ENCODE peak calls at places on chromosomes 4 and X, in eight cellular contexts. One of them, this sample, is unnamed.

GRCh38 chrX:18674417-18674787 is 2.5 kb upstream of the RS1 start:
- DNase-seq in hepatocyte: peak
- DNase-seq in adipocyte: no peak
- DNase-seq in K562: peak
- DNase-seq in CD8-positive, alpha-beta memory T cell: peak
- DNase-seq in bronchial epithelial cell: no peak
- DNase-seq in OCI-LY7: no peak
- DNase-seq in Karpas-422: no peak
- DNase-seq in this sample: no peak

GRCh38 chr4:40848981-40849380 is 99.2 kb downstream of the NSUN7 start:
- DNase-seq in bronchial epithelial cell: no peak
- DNase-seq in CD8-positive, alpha-beta memory T cell: no peak
- DNase-seq in K562: no peak
- DNase-seq in OCI-LY7: no peak
- DNase-seq in Karpas-422: no peak
- DNase-seq in adipocyte: peak
- DNase-seq in hepatocyte: no peak
- DNase-seq in this sample: peak

GRCh38 chr4:8305851-8306361 is 36.4 kb downstream of the HTRA3 start:
- DNase-seq in K562: no peak
- DNase-seq in CD8-positive, alpha-beta memory T cell: no peak
- DNase-seq in adipocyte: no peak
- DNase-seq in hepatocyte: no peak
- DNase-seq in bronchial epithelial cell: no peak
- DNase-seq in OCI-LY7: no peak
- DNase-seq in Karpas-422: no peak
- DNase-seq in this sample: no peak

GRCh38 chr4:48813984-48814383 is 16.9 kb upstream of the OCIAD1 start:
- DNase-seq in adipocyte: no peak
- DNase-seq in Karpas-422: peak
- DNase-seq in hepatocyte: no peak
- DNase-seq in bronchial epithelial cell: no peak
- DNase-seq in OCI-LY7: peak
- DNase-seq in K562: no peak
- DNase-seq in CD8-positive, alpha-beta memory T cell: no peak
- DNase-seq in this sample: no peak

GRCh38 chr4:64784125-64784524 is 374.9 kb upstream of the TECRL start:
- DNase-seq in bronchial epithelial cell: peak
- DNase-seq in OCI-LY7: no peak
- DNase-seq in CD8-positive, alpha-beta memory T cell: no peak
- DNase-seq in adipocyte: peak
- DNase-seq in Karpas-422: no peak
- DNase-seq in K562: no peak
- DNase-seq in hepatocyte: no peak
- DNase-seq in this sample: peak

GRCh38 chrX:2483398-2483797 is 17.4 kb downstream of the DHRSX start:
- DNase-seq in adipocyte: no peak
- DNase-seq in Karpas-422: no peak
- DNase-seq in K562: no peak
- DNase-seq in OCI-LY7: no peak
- DNase-seq in hepatocyte: no peak
- DNase-seq in CD8-positive, alpha-beta memory T cell: no peak
- DNase-seq in bronchial epithelial cell: no peak
- DNase-seq in this sample: no peak

GRCh38 chr4:100591156-100591876 is 73.5 kb upstream of the EMCN start:
- DNase-seq in OCI-LY7: no peak
- DNase-seq in CD8-positive, alpha-beta memory T cell: no peak
- DNase-seq in Karpas-422: no peak
- DNase-seq in adipocyte: no peak
- DNase-seq in bronchial epithelial cell: no peak
- DNase-seq in hepatocyte: no peak
- DNase-seq in K562: no peak
- DNase-seq in this sample: no peak

GRCh38 chr4:137370206-137370633 is 162.1 kb downstream of the PCDH18 start:
- DNase-seq in Karpas-422: no peak
- DNase-seq in OCI-LY7: no peak
- DNase-seq in bronchial epithelial cell: peak
- DNase-seq in CD8-positive, alpha-beta memory T cell: no peak
- DNase-seq in K562: no peak
- DNase-seq in adipocyte: peak
- DNase-seq in hepatocyte: peak
- DNase-seq in this sample: peak

GRCh38 chr4:183909187-183909586 is 4.1 kb downstream of the STOX2 start:
- DNase-seq in Karpas-422: no peak
- DNase-seq in hepatocyte: no peak
- DNase-seq in CD8-positive, alpha-beta memory T cell: no peak
- DNase-seq in OCI-LY7: no peak
- DNase-seq in K562: no peak
- DNase-seq in bronchial epithelial cell: no peak
- DNase-seq in adipocyte: no peak
- DNase-seq in this sample: no peak

GRCh38 chrX:585115-585808 is 45.3 kb upstream of the SHOX start:
- DNase-seq in hepatocyte: no peak
- DNase-seq in adipocyte: no peak
- DNase-seq in OCI-LY7: no peak
- DNase-seq in CD8-positive, alpha-beta memory T cell: no peak
- DNase-seq in Karpas-422: no peak
- DNase-seq in K562: no peak
- DNase-seq in bronchial epithelial cell: no peak
- DNase-seq in this sample: no peak

GRCh38 chr4:159227984-159228383 is 125.1 kb downstream of the RAPGEF2 start:
- DNase-seq in adipocyte: peak
- DNase-seq in bronchial epithelial cell: peak
- DNase-seq in OCI-LY7: no peak
- DNase-seq in hepatocyte: peak
- DNase-seq in Karpas-422: no peak
- DNase-seq in CD8-positive, alpha-beta memory T cell: no peak
- DNase-seq in K562: no peak
- DNase-seq in this sample: peak

GRCh38 chr4:103075435-103075893 is 1.1 kb downstream of the SLC9B2 start:
- DNase-seq in hepatocyte: peak
- DNase-seq in Karpas-422: peak
- DNase-seq in K562: no peak
- DNase-seq in adipocyte: peak
- DNase-seq in bronchial epithelial cell: no peak
- DNase-seq in OCI-LY7: no peak
- DNase-seq in CD8-positive, alpha-beta memory T cell: no peak
- DNase-seq in this sample: peak

GRCh38 chrX:10457092-10457491 is 163.3 kb downstream of the MID1 start:
- DNase-seq in CD8-positive, alpha-beta memory T cell: no peak
- DNase-seq in K562: no peak
- DNase-seq in adipocyte: peak
- DNase-seq in bronchial epithelial cell: peak
- DNase-seq in OCI-LY7: no peak
- DNase-seq in Karpas-422: no peak
- DNase-seq in hepatocyte: no peak
- DNase-seq in this sample: peak

GRCh38 chrX:152632445-152633097 is 5.1 kb upstream of the GABRQ start:
- DNase-seq in CD8-positive, alpha-beta memory T cell: peak
- DNase-seq in bronchial epithelial cell: peak
- DNase-seq in Karpas-422: peak
- DNase-seq in OCI-LY7: peak
- DNase-seq in K562: peak
- DNase-seq in adipocyte: peak
- DNase-seq in hepatocyte: peak
- DNase-seq in this sample: peak

GRCh38 chr4:48902266-48902665 is 4.3 kb downstream of the OCIAD2 start:
- DNase-seq in OCI-LY7: no peak
- DNase-seq in K562: no peak
- DNase-seq in Karpas-422: peak
- DNase-seq in hepatocyte: no peak
- DNase-seq in adipocyte: peak
- DNase-seq in bronchial epithelial cell: peak
- DNase-seq in CD8-positive, alpha-beta memory T cell: no peak
- DNase-seq in this sample: no peak

GRCh38 chrX:8738588-8739189 is 6.8 kb upstream of the ANOS1 start:
- DNase-seq in Karpas-422: peak
- DNase-seq in hepatocyte: peak
- DNase-seq in adipocyte: peak
- DNase-seq in OCI-LY7: peak
- DNase-seq in bronchial epithelial cell: no peak
- DNase-seq in CD8-positive, alpha-beta memory T cell: no peak
- DNase-seq in K562: peak
- DNase-seq in this sample: peak

GRCh38 chr4:159541143-159541542 is 438.3 kb downstream of the RAPGEF2 start:
- DNase-seq in CD8-positive, alpha-beta memory T cell: no peak
- DNase-seq in K562: no peak
- DNase-seq in adipocyte: no peak
- DNase-seq in OCI-LY7: no peak
- DNase-seq in hepatocyte: no peak
- DNase-seq in Karpas-422: no peak
- DNase-seq in bronchial epithelial cell: no peak
- DNase-seq in this sample: no peak

GRCh38 chr4:35918491-35918977 is 325.8 kb downstream of the ARAP2 start:
- DNase-seq in adipocyte: no peak
- DNase-seq in CD8-positive, alpha-beta memory T cell: no peak
- DNase-seq in hepatocyte: no peak
- DNase-seq in Karpas-422: no peak
- DNase-seq in OCI-LY7: no peak
- DNase-seq in K562: no peak
- DNase-seq in bronchial epithelial cell: no peak
- DNase-seq in this sample: no peak

GRCh38 chr4:47612116-47613023 is 127.3 kb downstream of the ATP10D start:
- DNase-seq in Karpas-422: no peak
- DNase-seq in hepatocyte: no peak
- DNase-seq in bronchial epithelial cell: no peak
- DNase-seq in K562: no peak
- DNase-seq in OCI-LY7: no peak
- DNase-seq in adipocyte: no peak
- DNase-seq in CD8-positive, alpha-beta memory T cell: no peak
- DNase-seq in this sample: peak

DNA sequence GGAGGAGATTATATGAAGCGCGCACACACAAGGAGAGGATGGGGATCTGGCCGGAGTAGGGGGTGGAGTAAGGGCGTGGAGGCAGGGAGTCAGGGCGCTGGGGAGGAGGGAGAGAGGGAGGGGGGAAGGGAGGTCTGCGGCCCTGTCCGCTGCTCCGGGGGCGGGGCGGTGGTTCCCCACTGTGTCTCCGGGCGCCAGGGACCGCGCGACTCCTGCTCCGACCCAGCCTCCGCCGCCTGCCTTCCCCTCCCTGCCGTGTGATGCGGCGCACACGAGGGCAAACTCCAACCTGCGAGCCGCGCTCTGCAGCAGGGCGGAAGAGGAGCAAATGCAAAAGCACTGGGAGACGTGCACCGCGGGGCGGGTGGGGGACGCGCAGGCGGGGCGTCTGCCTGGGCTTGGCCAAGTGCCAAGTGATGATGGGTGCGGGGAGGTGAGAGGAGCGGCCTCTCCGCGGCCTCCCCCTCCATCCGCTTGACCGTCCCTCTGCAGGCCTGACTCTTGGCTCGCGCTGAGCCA is at the start of gene DCHS2:
- DNase-seq in OCI-LY7: no peak
- DNase-seq in K562: peak
- DNase-seq in Karpas-422: no peak
- DNase-seq in adipocyte: peak
- DNase-seq in bronchial epithelial cell: no peak
- DNase-seq in hepatocyte: peak
- DNase-seq in CD8-positive, alpha-beta memory T cell: no peak
- DNase-seq in this sample: no peak
- H3K4me3 ChIP-seq in OCI-LY7: no peak
- H3K4me3 ChIP-seq in K562: peak
- H3K4me3 ChIP-seq in Karpas-422: no peak
- H3K4me3 ChIP-seq in adipocyte: peak
- H3K4me3 ChIP-seq in bronchial epithelial cell: peak
- H3K4me3 ChIP-seq in hepatocyte: peak
- H3K4me3 ChIP-seq in CD8-positive, alpha-beta memory T cell: no peak
- H3K4me3 ChIP-seq in this sample: no peak

DNA sequence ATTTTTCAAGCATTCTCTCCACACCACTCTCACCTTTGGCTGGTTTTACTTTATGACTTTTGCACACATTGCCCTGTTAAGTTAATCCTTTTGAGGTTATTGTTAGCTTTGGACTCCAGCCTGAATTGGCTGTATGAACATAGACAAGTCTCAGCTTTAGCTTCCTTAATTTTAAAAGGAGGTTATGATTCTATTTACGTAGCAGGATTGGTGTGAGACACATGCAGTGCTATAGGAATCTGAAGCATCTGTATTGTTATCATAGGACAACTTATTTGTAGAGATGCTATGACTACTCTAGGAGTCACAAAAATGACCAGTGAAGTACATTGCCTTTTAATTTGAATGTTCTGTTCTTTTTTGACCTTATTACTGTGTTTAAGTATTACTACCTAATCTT is 15.7 kb downstream of the PGAM4 start:
- DNase-seq in bronchial epithelial cell: peak
- DNase-seq in CD8-positive, alpha-beta memory T cell: no peak
- DNase-seq in OCI-LY7: no peak
- DNase-seq in hepatocyte: no peak
- DNase-seq in K562: no peak
- DNase-seq in adipocyte: peak
- DNase-seq in Karpas-422: no peak
- DNase-seq in this sample: no peak
- H3K4me3 ChIP-seq in bronchial epithelial cell: no peak
- H3K4me3 ChIP-seq in CD8-positive, alpha-beta memory T cell: no peak
- H3K4me3 ChIP-seq in OCI-LY7: no peak
- H3K4me3 ChIP-seq in hepatocyte: no peak
- H3K4me3 ChIP-seq in K562: no peak
- H3K4me3 ChIP-seq in adipocyte: no peak
- H3K4me3 ChIP-seq in Karpas-422: no peak
- H3K4me3 ChIP-seq in this sample: no peak

DNA sequence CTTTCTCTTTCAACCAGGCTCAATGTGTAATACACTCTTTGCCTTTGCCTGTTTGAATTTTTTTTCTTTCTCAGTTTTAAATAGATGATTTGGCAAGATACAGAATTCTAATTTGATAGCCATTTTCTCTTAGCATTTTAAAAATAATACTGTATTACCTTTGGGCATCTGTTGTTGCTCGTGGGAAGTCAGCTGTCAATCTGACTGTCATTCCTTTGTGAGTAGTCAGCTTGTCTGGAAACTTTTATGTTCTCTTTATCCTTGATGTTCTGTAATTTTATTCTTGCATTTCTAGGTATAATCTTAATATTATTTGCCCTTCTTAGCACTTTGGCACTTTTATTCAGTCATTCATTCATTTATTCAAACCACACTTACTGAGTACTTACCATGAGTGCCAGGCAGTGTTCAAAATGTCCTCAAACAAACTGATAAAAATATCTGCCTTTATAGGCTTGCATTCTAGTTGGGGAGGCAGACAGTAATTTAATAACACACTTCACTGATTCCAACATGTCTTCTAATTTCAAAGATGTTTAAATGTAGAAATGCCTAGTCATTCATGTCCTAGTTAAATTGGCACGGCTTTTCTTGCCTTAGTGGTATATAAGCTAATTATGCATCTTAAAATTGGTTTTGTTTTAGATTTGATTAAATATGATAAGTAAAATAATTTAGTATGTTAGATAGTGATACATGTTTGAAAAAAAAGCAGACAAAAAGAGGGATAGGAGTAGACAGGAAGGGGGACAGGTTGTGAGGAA is 3.8 kb downstream of the USP38 start:
- DNase-seq in bronchial epithelial cell: peak
- DNase-seq in CD8-positive, alpha-beta memory T cell: no peak
- DNase-seq in OCI-LY7: no peak
- DNase-seq in K562: no peak
- DNase-seq in Karpas-422: no peak
- DNase-seq in hepatocyte: no peak
- DNase-seq in adipocyte: peak
- DNase-seq in this sample: no peak
- H3K4me3 ChIP-seq in bronchial epithelial cell: no peak
- H3K4me3 ChIP-seq in CD8-positive, alpha-beta memory T cell: peak
- H3K4me3 ChIP-seq in OCI-LY7: peak
- H3K4me3 ChIP-seq in K562: peak
- H3K4me3 ChIP-seq in Karpas-422: peak
- H3K4me3 ChIP-seq in hepatocyte: peak
- H3K4me3 ChIP-seq in adipocyte: peak
- H3K4me3 ChIP-seq in this sample: peak

GRCh38 chr4:25089058-25089763 is 58.5 kb upstream of the LGI2 start:
- DNase-seq in adipocyte: no peak
- DNase-seq in OCI-LY7: no peak
- DNase-seq in bronchial epithelial cell: no peak
- DNase-seq in Karpas-422: no peak
- DNase-seq in hepatocyte: no peak
- DNase-seq in K562: peak
- DNase-seq in CD8-positive, alpha-beta memory T cell: no peak
- DNase-seq in this sample: no peak
- H3K4me3 ChIP-seq in adipocyte: peak
- H3K4me3 ChIP-seq in OCI-LY7: no peak
- H3K4me3 ChIP-seq in bronchial epithelial cell: no peak
- H3K4me3 ChIP-seq in Karpas-422: no peak
- H3K4me3 ChIP-seq in hepatocyte: no peak
- H3K4me3 ChIP-seq in K562: peak
- H3K4me3 ChIP-seq in CD8-positive, alpha-beta memory T cell: no peak
- H3K4me3 ChIP-seq in this sample: no peak